ENCODE peak calls at places on chromosomes 6 and 20, in five cellular contexts. H is glutamatergic neuron; P is NCI-H774; U is CD4-positive, CD25-positive, alpha-beta regulatory T cell; Y is WERI-Rb-1. V is an unnamed sample.

GRCh38 chr6:92945799-92946198 is 473.6 kb downstream of the EPHA7 start:
- DNase-seq in Y (no peak), U (no peak), H (no peak), P (no peak), V (no peak)

GRCh38 chr6:20943036-20943627 is 408.9 kb downstream of the CDKAL1 start:
- DNase-seq in H (no peak), P (no peak), Y (no peak), U (no peak), V (no peak)

GRCh38 chr6:137866200-137866913 is 702 bp upstream of the TNFAIP3 start:
- DNase-seq in H (peak), P (peak), U (no peak), Y (no peak), V (peak)

GRCh38 chr20:38180781-38181180 is 15.7 kb upstream of the TGM2 start:
- DNase-seq in P (no peak), H (no peak), U (no peak), Y (no peak), V (no peak)

GRCh38 chr6:127120109-127120786 is 1.8 kb downstream of the RSPO3 start:
- DNase-seq in U (no peak), P (no peak), H (peak), Y (peak), V (no peak)

GRCh38 chr6:158040804-158041347 is 59.2 kb downstream of the SYNJ2 start:
- DNase-seq in H (no peak), Y (no peak), U (no peak), P (no peak), V (no peak)

GRCh38 chr20:51128198-51128597 is 105.3 kb upstream of the KCNG1 start:
- DNase-seq in H (no peak), Y (no peak), P (no peak), U (no peak), V (no peak)

GRCh38 chr20:10647471-10647870 is 26.3 kb downstream of the JAG1 start:
- DNase-seq in H (peak), Y (peak), U (no peak), P (no peak), V (no peak)

GRCh38 chr20:3251806-3252205 is 12.8 kb upstream of the SLC4A11 start:
- DNase-seq in U (no peak), P (no peak), Y (no peak), H (no peak), V (no peak)

GRCh38 chr6:119066426-119067001 is 11.9 kb downstream of the FAM184A start:
- DNase-seq in U (no peak), Y (no peak), P (no peak), H (no peak), V (no peak)

GRCh38 chr20:35018578-35019371 is 63.1 kb downstream of the MYH7B start:
- DNase-seq in Y (no peak), P (no peak), U (no peak), H (no peak), V (no peak)

V was measured in NCI-H345.